ENCODE peak calls at places on chromosome 15, in four cellular contexts. Q, E, U and I are unnamed samples.

GRCh38 chr15:45958924-45959323 is 324.1 kb downstream of the SQOR start:
- DNase-seq in U (no peak), Q (no peak), E (no peak), I (no peak)

GRCh38 chr15:45618813-45619212 is 16.0 kb upstream of the SQOR start:
- DNase-seq in U (peak), Q (no peak), E (no peak), I (no peak)

GRCh38 chr15:64422697-64423096 is 35.1 kb downstream of the TRIP4 start:
- DNase-seq in Q (no peak), U (no peak), E (no peak), I (no peak)

GRCh38 chr15:89749951-89750559 is 994 bp downstream of the MESP1 start:
- DNase-seq in U (peak), E (peak), Q (peak), I (no peak)

GRCh38 chr15:88990185-88990679 is 77.1 kb upstream of the MFGE8 start:
- DNase-seq in E (no peak), U (no peak), Q (no peak), I (no peak)

GRCh38 chr15:54808321-54808720 is 388.4 kb downstream of the RSL24D1 start:
- DNase-seq in E (no peak), U (no peak), Q (no peak), I (no peak)

GRCh38 chr15:38671675-38672141 is 107.1 kb upstream of the RASGRP1 start:
- DNase-seq in Q (no peak), U (no peak), E (no peak), I (no peak)

GRCh38 chr15:101534376-101534970 is 45.0 kb upstream of the PCSK6 start:
- DNase-seq in Q (no peak), E (no peak), U (no peak), I (no peak)

GRCh38 chr15:34588046-34588674 is 4.7 kb upstream of the GOLGA8B start:
- DNase-seq in Q (peak), E (no peak), U (peak), I (no peak)

GRCh38 chr15:57675481-57676181 is 30.9 kb upstream of the POLR2M start:
- DNase-seq in Q (no peak), E (no peak), U (no peak), I (no peak)

GRCh38 chr15:62941719-62942118 is 100.8 kb upstream of the TPM1 start:
- DNase-seq in Q (no peak), E (no peak), U (no peak), I (no peak)

GRCh38 chr15:63236272-63236671 is 41.1 kb upstream of the APH1B start:
- DNase-seq in Q (no peak), U (no peak), E (no peak), I (no peak)